ENCODE peak calls at places on chromosomes 4 and X, in seven cellular contexts. M, V, B, A, N, F and J are unnamed samples.

GRCh38 chr4:173332021-173332487 is 2.1 kb downstream of the HMGB2 start:
- DNase-seq in B (no peak), F (no peak), M (no peak), A (no peak), V (no peak), N (no peak), J (no peak)

GRCh38 chr4:110620352-110621327 is 2.2 kb downstream of the PITX2 start:
- DNase-seq in V (no peak), N (peak; percentile 66), A (no peak), F (peak; percentile 85), M (no peak), B (no peak), J (no peak)

GRCh38 chr4:142095886-142096605 is 459.7 kb downstream of the IL15 start:
- DNase-seq in A (no peak), V (no peak), F (no peak), B (peak; percentile 90), N (no peak), M (no peak), J (peak; percentile 9)

GRCh38 chr4:138835833-138836521 is 179.6 kb upstream of the NOCT start:
- DNase-seq in F (no peak), A (no peak), B (no peak), V (peak; percentile 65), M (no peak), N (peak; percentile 33), J (peak; percentile 36)

GRCh38 chrX:150200820-150201287 is 162.3 kb upstream of the MAMLD1 start:
- DNase-seq in V (peak; percentile 54), B (peak; percentile 80), A (peak; percentile 15), N (peak; percentile 26), F (no peak), M (peak; percentile 54), J (no peak)

GRCh38 chrX:79365591-79365990 is 1.5 kb downstream of the ITM2A start:
- DNase-seq in M (no peak), B (no peak), A (no peak), V (no peak), N (no peak), F (no peak), J (no peak)

GRCh38 chrX:114162068-114162735 is 421.7 kb upstream of the HTR2C start:
- DNase-seq in V (peak; percentile 0), A (peak; percentile 21), F (peak; percentile 69), M (no peak), B (no peak), N (no peak), J (peak; percentile 0)

GRCh38 chr4:2996437-2996836 is 33.1 kb downstream of the GRK4 start:
- DNase-seq in A (no peak), F (no peak), B (no peak), N (no peak), M (no peak), V (no peak), J (no peak)

GRCh38 chr4:20095805-20096541 is 155.7 kb upstream of the SLIT2 start:
- DNase-seq in V (no peak), M (no peak), A (no peak), N (no peak), F (no peak), B (no peak), J (no peak)

GRCh38 chr4:107734120-107734519 is 14.1 kb upstream of the PAPSS1 start:
- DNase-seq in N (peak; percentile 27), F (peak; percentile 51), V (no peak), A (peak; percentile 51), B (no peak), M (no peak), J (no peak)

GRCh38 chr4:119297795-119298194 is 24.1 kb downstream of the FABP2 start:
- DNase-seq in V (no peak), A (no peak), M (no peak), N (no peak), B (no peak), F (no peak), J (no peak)

GRCh38 chr4:119300072-119300387 is 21.9 kb downstream of the FABP2 start:
- DNase-seq in M (peak; percentile 13), F (no peak), N (peak; percentile 47), B (no peak), V (no peak), A (peak; percentile 44), J (peak; percentile 34)

GRCh38 chr4:119302073-119302832 is 19.7 kb downstream of the FABP2 start:
- DNase-seq in M (no peak), F (no peak), A (no peak), N (no peak), V (no peak), B (no peak), J (no peak)

GRCh38 chr4:119300388-119301131 is 21.4 kb downstream of the FABP2 start:
- DNase-seq in B (peak; percentile 91), A (peak; percentile 87), N (peak; percentile 87), M (peak; percentile 80), F (peak; percentile 93), V (peak; percentile 96), J (peak; percentile 97)

DNA sequence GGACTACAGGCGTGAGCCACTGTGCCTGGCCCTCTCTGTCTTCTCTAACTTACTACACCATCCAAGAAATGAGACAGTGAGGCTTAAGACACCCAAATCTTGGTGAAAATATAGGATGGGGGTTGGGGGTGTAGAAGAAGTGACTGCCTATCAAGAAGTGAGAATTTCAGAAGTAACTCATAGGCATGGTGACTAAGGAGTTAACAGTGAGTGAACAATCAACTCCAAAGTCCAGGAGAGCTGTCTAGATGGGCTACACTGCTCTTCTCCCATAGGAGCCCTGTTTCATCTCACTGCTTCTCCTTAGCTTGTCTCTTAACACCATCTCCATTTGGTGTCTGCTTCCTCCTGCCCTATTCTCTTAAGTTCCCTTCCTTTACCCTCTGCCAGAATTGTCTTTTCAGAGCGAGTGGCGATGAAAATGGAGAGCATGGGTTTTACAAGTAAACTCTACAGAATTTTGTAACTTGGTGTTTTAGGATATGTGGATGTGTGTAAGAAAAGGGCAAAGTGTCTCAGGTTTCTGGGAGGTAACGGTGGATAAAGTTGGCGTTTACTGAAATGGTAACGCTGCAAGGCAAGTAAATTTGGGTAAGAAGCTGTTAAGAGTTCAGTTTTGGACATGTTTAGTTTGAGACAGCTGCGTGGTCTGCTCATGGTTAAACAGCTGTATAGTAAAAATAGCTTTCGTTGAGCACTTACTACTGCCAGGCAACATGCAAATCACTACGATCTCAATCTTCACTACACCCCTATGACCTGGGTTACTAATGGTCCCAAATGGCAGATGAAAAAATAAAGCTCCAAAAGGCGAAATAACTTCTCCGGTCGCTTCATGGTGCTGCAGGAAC is 22.5 kb downstream of the FABP2 start:
- DNase-seq in V (peak; percentile 54), M (peak; percentile 32), A (peak; percentile 19), B (no peak), F (no peak), N (no peak), J (peak; percentile 14)
- TF ChIP-seq JUND in V (no peak), M (no peak), A (no peak), B (no peak), F (no peak), N (no peak), J (no peak)

GRCh38 chrX:33211356-33212254 is at the start of gene DMD:
- DNase-seq in M (no peak), F (no peak), A (no peak), V (peak; percentile 1), B (no peak), N (no peak), J (no peak)
- TF ChIP-seq JUND in M (no peak), F (no peak), A (no peak), V (no peak), B (no peak), N (no peak), J (no peak)

DNA sequence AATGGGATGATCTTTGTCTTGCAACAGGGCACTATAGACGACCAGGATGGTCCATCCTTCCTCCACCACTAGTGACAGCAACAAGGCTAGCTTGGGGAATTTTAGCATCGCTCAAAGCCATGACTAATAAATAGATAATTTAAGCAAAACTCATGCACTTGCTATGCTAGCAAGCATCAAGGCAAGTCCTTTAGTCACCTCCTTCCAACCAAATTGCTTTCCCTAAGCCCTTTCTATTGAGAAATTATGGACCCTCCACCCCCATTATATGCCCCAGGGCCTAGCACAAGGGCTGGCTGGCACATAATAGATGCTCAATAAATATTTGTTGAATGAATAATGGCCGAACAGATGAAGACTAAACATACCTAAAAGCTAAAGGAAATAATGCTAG is 28.6 kb downstream of the SLC16A2 start:
- DNase-seq in N (no peak), M (no peak), B (no peak), V (no peak), A (no peak), F (no peak), J (no peak)
- TF ChIP-seq JUND in N (no peak), M (no peak), B (no peak), V (no peak), A (no peak), F (no peak), J (no peak)

GRCh38 chr4:17780461-17781071 is 855 bp downstream of the FAM184B start:
- DNase-seq in V (no peak), N (no peak), F (no peak), A (no peak), B (no peak), M (no peak), J (no peak)
- TF ChIP-seq JUND in V (no peak), N (no peak), F (no peak), A (no peak), B (no peak), M (no peak), J (no peak)

GRCh38 chr4:98779021-98779420 is 120.6 kb upstream of the TSPAN5 start:
- DNase-seq in F (no peak), N (no peak), B (no peak), A (no peak), M (no peak), V (no peak), J (no peak)

GRCh38 chr4:98778206-98778605 is 119.8 kb upstream of the TSPAN5 start:
- DNase-seq in B (no peak), M (no peak), N (no peak), A (no peak), F (no peak), V (peak; percentile 87), J (no peak)

GRCh38 chr4:98781641-98782348 is 123.4 kb upstream of the TSPAN5 start:
- DNase-seq in V (no peak), M (no peak), A (no peak), B (no peak), F (no peak), N (no peak), J (peak; percentile 20)

GRCh38 chr4:98780926-98781325 is 122.5 kb upstream of the TSPAN5 start:
- DNase-seq in F (no peak), A (no peak), M (no peak), N (no peak), V (no peak), B (no peak), J (no peak)

GRCh38 chr4:98780111-98780549 is 121.7 kb upstream of the TSPAN5 start:
- DNase-seq in M (no peak), V (no peak), F (no peak), A (peak; percentile 75), B (no peak), N (peak; percentile 32), J (no peak)
- TF ChIP-seq JUND in M (no peak), V (no peak), F (no peak), A (peak; percentile 87), B (no peak), N (no peak), J (no peak)